ENCODE peak calls at places on chromosomes 4 and X, in ten cellular contexts. N is cardiac muscle cell, G is bronchial epithelial cell, F is fibroblast of mammary gland, X is heart left ventricle, P is brain microvascular endothelial cell, H is progenitor cell of endocrine pancreas, Q is Panc1, B is SK-N-SH, C is suprapubic skin. U is an unnamed sample.

GRCh38 chrX:152895121-152895520 is 2.7 kb upstream of the ZNF185 start:
- DNase-seq in Q (no peak), X (no peak), C (no peak), G (no peak), B (no peak), F (no peak), H (no peak), N (no peak), P (no peak), U (no peak)

GRCh38 chrX:110145854-110146253 is 142.9 kb downstream of the TMEM164 start:
- DNase-seq in P (peak), N (peak), X (no peak), Q (no peak), G (no peak), C (no peak), F (peak), H (no peak), B (peak), U (peak)

GRCh38 chr4:101355767-101356702 is 8.7 kb upstream of the PPP3CA start:
- DNase-seq in X (no peak), B (no peak), G (peak), F (peak), P (peak), N (peak), Q (peak), H (no peak), C (no peak), U (no peak)

GRCh38 chr4:100428051-100428450 is 89.8 kb downstream of the EMCN start:
- DNase-seq in F (peak), B (no peak), Q (no peak), P (peak), X (no peak), N (peak), C (no peak), H (no peak), G (peak), U (no peak)

GRCh38 chr4:86973668-86974067 is 38.9 kb downstream of the AFF1 start:
- DNase-seq in Q (no peak), F (no peak), B (no peak), P (no peak), H (no peak), X (no peak), G (no peak), C (no peak), N (no peak), U (no peak)

GRCh38 chr4:24809376-24809775 is 14.0 kb downstream of the SOD3 start:
- DNase-seq in P (no peak), G (no peak), Q (no peak), X (no peak), N (no peak), H (no peak), F (no peak), C (no peak), B (no peak), U (no peak)

GRCh38 chr4:109967798-109968520 is 55.3 kb downstream of the EGF start:
- DNase-seq in N (no peak), G (peak), Q (no peak), F (peak), H (no peak), C (no peak), P (no peak), B (no peak), X (no peak), U (no peak)

GRCh38 chr4:145011636-145012035 is 86.4 kb downstream of the ANAPC10 start:
- DNase-seq in X (no peak), C (no peak), Q (no peak), B (no peak), P (no peak), G (no peak), F (no peak), H (no peak), N (peak), U (no peak)

GRCh38 chr4:55670695-55671094 is 34.6 kb upstream of the NMU start:
- DNase-seq in G (no peak), H (no peak), Q (no peak), F (no peak), N (no peak), X (no peak), C (no peak), P (no peak), B (no peak), U (no peak)

GRCh38 chr4:25440478-25441030 is 63.5 kb downstream of the ANAPC4 start:
- DNase-seq in G (no peak), Q (no peak), C (no peak), F (no peak), N (peak), B (no peak), X (peak), P (no peak), H (no peak), U (no peak)

GRCh38 chrX:140524556-140524955 is 19.7 kb upstream of the SOX3 start:
- DNase-seq in C (no peak), Q (no peak), H (no peak), P (no peak), B (no peak), N (peak), F (no peak), X (no peak), G (peak), U (no peak)

GRCh38 chr4:151199496-151200190 is 77.3 kb upstream of the PRSS48 start:
- DNase-seq in C (no peak), Q (no peak), X (no peak), G (no peak), N (no peak), P (no peak), F (no peak), B (no peak), H (no peak), U (no peak)

GRCh38 chr4:77865259-77865658 is 2.6 kb downstream of the MRPL1 start:
- DNase-seq in G (no peak), Q (no peak), N (no peak), F (no peak), X (no peak), B (no peak), H (no peak), P (no peak), C (no peak), U (no peak)

GRCh38 chr4:77859256-77859655 is 3.4 kb upstream of the MRPL1 start:
- DNase-seq in H (no peak), C (no peak), X (no peak), N (no peak), G (no peak), P (no peak), B (no peak), F (no peak), Q (no peak), U (no peak)

GRCh38 chr4:77861500-77861899 is 1.1 kb upstream of the MRPL1 start:
- DNase-seq in H (no peak), X (no peak), C (no peak), B (no peak), P (peak), Q (no peak), G (peak), F (peak), N (no peak), U (no peak)

GRCh38 chr4:77862478-77863216 is at the start of gene MRPL1:
- DNase-seq in G (peak), C (peak), N (peak), Q (peak), X (peak), F (peak), H (peak), P (peak), B (peak), U (peak)
- TF ChIP-seq CTCF in G (no peak), C (no peak), N (no peak), Q (no peak), X (no peak), F (no peak), H (no peak), P (no peak), B (peak), U (peak)

DNA sequence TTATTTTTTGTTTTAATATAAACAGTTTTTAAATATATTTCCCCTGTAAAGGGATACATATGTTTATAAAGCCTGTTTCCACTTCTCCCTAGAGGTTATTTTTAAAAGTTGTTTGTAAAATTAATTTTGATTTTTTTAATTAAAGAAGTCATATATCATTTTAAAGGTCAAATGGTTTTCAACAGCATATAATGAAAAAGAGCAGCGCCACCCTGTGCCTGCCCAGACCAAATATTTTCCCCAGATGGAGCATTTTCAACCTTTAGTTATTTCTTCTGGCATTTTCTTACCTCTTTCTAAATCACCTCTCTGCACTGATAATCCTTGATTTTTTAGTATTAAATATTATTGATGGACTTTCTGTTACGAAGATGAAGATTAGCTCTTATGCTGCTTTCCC is 21.0 kb downstream of the MSX1 start:
- DNase-seq in P (no peak), Q (no peak), F (no peak), X (no peak), C (no peak), G (no peak), H (no peak), N (no peak), B (no peak), U (peak)
- TF ChIP-seq CTCF in P (peak), Q (peak), F (peak), X (no peak), C (no peak), G (peak), H (peak), N (peak), B (peak), U (no peak)

DNA sequence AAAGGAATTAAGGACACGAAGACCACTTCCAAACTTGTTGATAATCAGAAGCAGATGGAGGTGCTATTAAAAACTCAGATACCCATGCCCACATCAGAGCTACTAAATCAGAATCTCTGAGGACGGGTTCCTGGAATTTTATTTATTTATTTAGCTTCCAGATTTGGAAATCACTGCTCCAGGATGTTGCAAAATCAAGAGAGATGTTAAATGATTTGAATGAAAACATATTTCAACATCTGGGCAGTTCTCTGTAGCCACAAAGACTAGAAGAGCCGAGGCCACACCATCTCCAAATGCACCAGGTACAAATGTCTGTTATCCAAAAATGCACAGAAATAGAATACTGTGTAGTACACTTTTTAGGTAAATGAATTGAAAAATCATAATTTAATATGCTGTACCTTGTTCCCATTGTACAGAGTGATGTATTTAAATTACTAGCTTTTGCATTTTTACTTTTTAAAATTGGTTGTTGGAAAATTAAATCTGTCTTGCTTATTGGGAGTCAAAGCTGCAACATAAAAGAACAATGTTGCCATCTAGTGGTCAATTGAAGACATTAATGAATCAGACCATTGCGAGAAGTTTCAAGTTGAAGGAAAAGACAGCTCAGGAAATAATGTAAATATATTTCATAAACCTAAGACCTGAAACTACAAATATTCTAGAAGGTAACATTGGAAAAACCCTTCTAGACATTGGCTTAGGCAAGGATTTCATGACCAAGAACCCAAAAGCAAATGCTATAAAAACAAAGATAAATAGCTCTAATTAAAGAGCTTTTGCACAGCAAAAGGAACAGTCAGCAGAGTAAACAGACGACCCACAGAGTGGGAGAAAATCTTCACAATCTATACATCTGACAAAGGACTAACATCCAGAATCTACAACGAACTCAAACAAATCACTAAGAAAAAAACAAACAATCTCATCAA is 151.3 kb upstream of the TTC29 start:
- DNase-seq in X (no peak), G (peak), H (no peak), C (no peak), N (peak), B (peak), P (no peak), F (peak), Q (no peak), U (peak)
- TF ChIP-seq CTCF in X (peak), G (peak), H (peak), C (peak), N (peak), B (peak), P (peak), F (peak), Q (peak), U (peak)

DNA sequence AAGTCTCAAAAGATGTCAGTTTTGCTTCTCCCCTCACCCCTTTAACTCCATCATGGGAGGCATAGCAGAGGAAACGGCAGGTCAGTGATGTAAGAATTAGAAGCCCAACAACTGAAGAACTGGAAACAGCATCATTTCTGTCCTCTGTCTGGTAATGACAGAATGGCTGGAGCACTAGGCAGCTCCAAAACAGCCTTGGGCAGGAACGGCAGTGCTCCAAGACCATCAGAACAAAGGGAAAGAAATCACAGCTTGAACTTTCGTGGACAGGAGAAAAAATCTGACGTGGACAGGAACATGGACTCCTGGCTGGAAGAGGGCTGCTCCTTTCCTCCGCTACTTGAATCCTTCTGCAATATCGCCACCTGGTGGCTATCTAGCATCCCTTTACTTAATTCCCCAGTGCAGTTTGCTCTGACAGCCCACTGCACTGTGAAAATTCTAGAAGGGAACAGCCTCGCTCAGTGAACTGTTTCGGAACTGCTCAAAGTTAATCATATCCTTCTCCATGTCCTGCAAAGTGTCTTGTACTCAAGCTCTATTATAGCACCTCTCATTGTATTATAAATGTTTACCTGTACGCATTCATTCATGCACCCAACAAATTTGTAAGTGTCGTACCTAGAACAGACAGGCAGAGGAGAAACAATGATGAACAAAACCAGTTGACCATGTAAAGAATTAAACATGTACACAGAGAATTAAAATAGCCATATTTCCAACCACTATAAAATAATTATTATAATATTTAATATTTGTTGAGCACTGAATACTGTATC is 20.4 kb downstream of the SLC25A53 start:
- DNase-seq in C (no peak), B (peak), H (peak), P (peak), Q (peak), X (no peak), F (peak), G (peak), N (peak), U (peak)
- TF ChIP-seq CTCF in C (peak), B (peak), H (peak), P (peak), Q (peak), X (peak), F (peak), G (peak), N (peak), U (peak)

DNA sequence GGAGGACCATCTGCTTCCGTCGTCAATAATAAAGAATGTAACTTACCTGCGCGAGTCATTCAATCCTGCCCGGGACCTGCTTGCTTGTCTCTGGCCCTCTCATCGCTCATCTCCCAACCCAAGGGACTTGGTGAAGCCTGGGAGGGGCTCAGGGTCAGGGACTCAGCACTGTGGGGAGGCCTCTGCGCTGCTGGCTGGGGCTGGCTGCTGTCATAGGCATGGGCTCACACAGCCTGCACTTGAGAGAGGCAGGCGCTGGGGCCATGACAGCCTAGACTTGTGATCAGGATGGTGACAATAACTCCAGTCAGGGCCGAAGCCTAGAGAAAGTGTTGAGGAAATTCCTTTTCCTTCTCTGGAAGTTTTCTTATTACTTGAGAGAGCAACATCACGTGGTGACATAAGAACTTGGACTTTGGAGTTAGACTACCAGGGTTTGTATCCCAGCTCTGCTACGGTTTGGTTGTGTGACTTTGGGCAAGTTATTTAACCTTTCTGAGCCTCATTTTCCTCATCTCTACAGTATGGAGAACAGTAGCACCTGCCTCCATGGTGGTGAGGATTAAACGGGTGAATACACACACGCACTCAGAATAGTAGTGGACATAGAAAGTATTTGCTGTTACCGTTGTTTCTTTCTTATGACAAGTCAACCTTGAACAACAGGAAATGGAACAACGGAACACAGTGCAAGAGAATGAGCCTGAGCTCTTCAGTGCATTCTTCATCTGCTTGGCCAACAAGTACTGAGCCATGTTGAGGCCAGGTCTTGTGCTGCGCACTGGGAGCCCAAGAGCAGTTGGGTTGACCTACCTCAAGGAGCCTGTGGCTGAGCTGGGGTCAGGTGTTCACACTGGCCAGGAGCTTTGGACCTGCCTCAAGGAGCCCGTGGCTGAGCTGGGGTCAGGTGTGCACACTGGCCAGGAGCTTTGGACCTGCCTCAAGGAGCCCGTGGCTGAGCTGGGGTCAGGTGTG is 60.5 kb downstream of the TBC1D14 start:
- DNase-seq in G (no peak), C (no peak), B (no peak), X (no peak), H (no peak), N (no peak), F (no peak), Q (no peak), P (no peak), U (peak)
- TF ChIP-seq CTCF in G (no peak), C (no peak), B (no peak), X (no peak), H (no peak), N (no peak), F (no peak), Q (no peak), P (no peak), U (no peak)

DNA sequence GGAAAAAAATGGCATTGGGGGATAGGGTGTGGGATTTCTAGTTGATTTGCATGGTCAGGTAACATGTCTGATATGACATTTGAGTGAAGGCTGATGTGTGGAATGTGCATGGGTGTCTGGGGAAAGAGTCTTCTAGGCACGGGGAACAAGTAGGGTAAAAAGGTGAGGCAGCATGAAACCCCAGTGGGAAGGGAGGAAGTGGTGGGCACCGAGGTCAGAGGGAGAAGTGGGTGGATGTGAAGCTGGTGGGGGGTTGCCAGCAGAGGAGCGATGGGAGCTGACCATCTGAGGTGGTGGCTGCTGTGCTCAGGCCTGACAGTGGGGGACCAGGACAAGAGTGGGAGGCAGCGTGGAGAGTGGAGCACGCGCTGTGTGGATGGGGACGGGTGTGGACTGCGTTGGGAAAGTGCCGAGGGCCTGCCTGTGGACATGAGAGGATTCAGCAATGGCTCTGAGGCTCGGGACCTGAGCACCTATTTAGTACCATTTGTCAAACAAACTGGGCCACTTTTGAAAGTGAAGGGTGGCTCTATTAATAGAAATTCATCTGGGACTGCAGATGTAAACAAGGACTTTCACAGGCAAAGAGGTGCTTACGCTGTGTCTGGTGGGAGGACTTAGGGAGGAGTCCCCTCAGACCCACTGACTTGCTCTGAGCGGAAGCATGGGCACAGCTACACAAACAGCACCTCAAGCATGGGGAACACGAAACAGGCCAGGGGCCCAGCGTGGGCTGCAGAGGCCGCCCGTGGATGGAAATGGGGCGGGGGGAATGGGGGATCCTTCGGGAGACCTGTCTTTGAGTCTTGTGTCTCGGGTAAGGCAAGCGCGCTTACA is 16.7 kb upstream of the S100P start:
- DNase-seq in C (no peak), Q (no peak), N (no peak), G (no peak), P (no peak), B (no peak), F (no peak), H (no peak), X (no peak), U (no peak)
- TF ChIP-seq CTCF in C (no peak), Q (no peak), N (no peak), G (no peak), P (no peak), B (no peak), F (no peak), H (no peak), X (no peak), U (no peak)

U was measured in GM20000.